ENCODE peak calls at places on chromosome 17, in ten cellular contexts. One of them, this sample, is unnamed.
A peak's percentile ranks its signal among the peaks of the same experiment; 100 is the strongest.

GRCh38 chr17:792277-792676 is 10.1 kb downstream of the MRM3 start:
- DNase-seq in cardiac muscle cell: no peak
- DNase-seq in keratinocyte: no peak
- DNase-seq in NCI-H2081: no peak
- DNase-seq in activated effector memory CD4-positive, alpha-beta T cell treated with Interleukin-2 at 50 U/mL for 16 hours: no peak
- DNase-seq in ascending aorta: no peak
- DNase-seq in left colon: no peak
- DNase-seq in neural crest cell: no peak
- DNase-seq in prostate gland: no peak
- DNase-seq in lower lobe of right lung: peak; percentile 11
- DNase-seq in this sample: no peak

GRCh38 chr17:78114831-78115723 is 13.5 kb downstream of the TMC6 start:
- DNase-seq in lower lobe of right lung: no peak
- DNase-seq in neural crest cell: no peak
- DNase-seq in NCI-H2081: no peak
- DNase-seq in activated effector memory CD4-positive, alpha-beta T cell treated with Interleukin-2 at 50 U/mL for 16 hours: no peak
- DNase-seq in cardiac muscle cell: no peak
- DNase-seq in left colon: no peak
- DNase-seq in ascending aorta: no peak
- DNase-seq in keratinocyte: no peak
- DNase-seq in prostate gland: peak; percentile 93
- DNase-seq in this sample: no peak

GRCh38 chr17:74987909-74988711 is 678 bp downstream of the CDR2L start:
- DNase-seq in lower lobe of right lung: peak; percentile 84
- DNase-seq in cardiac muscle cell: peak; percentile 73
- DNase-seq in NCI-H2081: peak; percentile 47
- DNase-seq in activated effector memory CD4-positive, alpha-beta T cell treated with Interleukin-2 at 50 U/mL for 16 hours: no peak
- DNase-seq in keratinocyte: no peak
- DNase-seq in ascending aorta: peak; percentile 94
- DNase-seq in neural crest cell: peak; percentile 49
- DNase-seq in prostate gland: peak; percentile 83
- DNase-seq in left colon: peak; percentile 81
- DNase-seq in this sample: no peak

GRCh38 chr17:74152591-74153455 is 50.7 kb upstream of the RPL38 start:
- DNase-seq in activated effector memory CD4-positive, alpha-beta T cell treated with Interleukin-2 at 50 U/mL for 16 hours: no peak
- DNase-seq in neural crest cell: no peak
- DNase-seq in left colon: no peak
- DNase-seq in keratinocyte: no peak
- DNase-seq in cardiac muscle cell: peak; percentile 49
- DNase-seq in NCI-H2081: no peak
- DNase-seq in ascending aorta: peak; percentile 52
- DNase-seq in lower lobe of right lung: no peak
- DNase-seq in prostate gland: no peak
- DNase-seq in this sample: no peak

GRCh38 chr17:74737299-74738050 is 419 bp downstream of the RAB37 start:
- DNase-seq in prostate gland: no peak
- DNase-seq in neural crest cell: no peak
- DNase-seq in keratinocyte: no peak
- DNase-seq in cardiac muscle cell: peak; percentile 55
- DNase-seq in ascending aorta: no peak
- DNase-seq in lower lobe of right lung: no peak
- DNase-seq in NCI-H2081: no peak
- DNase-seq in left colon: no peak
- DNase-seq in activated effector memory CD4-positive, alpha-beta T cell treated with Interleukin-2 at 50 U/mL for 16 hours: no peak
- DNase-seq in this sample: peak; percentile 66

GRCh38 chr17:16083223-16083622 is 83.6 kb downstream of the TTC19 start:
- DNase-seq in keratinocyte: no peak
- DNase-seq in ascending aorta: no peak
- DNase-seq in NCI-H2081: no peak
- DNase-seq in lower lobe of right lung: no peak
- DNase-seq in neural crest cell: no peak
- DNase-seq in activated effector memory CD4-positive, alpha-beta T cell treated with Interleukin-2 at 50 U/mL for 16 hours: no peak
- DNase-seq in left colon: no peak
- DNase-seq in prostate gland: no peak
- DNase-seq in cardiac muscle cell: no peak
- DNase-seq in this sample: no peak

GRCh38 chr17:67850991-67851631 is 25.8 kb downstream of the BPTF start:
- DNase-seq in prostate gland: no peak
- DNase-seq in NCI-H2081: no peak
- DNase-seq in left colon: no peak
- DNase-seq in activated effector memory CD4-positive, alpha-beta T cell treated with Interleukin-2 at 50 U/mL for 16 hours: no peak
- DNase-seq in cardiac muscle cell: no peak
- DNase-seq in keratinocyte: no peak
- DNase-seq in neural crest cell: no peak
- DNase-seq in lower lobe of right lung: no peak
- DNase-seq in ascending aorta: no peak
- DNase-seq in this sample: no peak

GRCh38 chr17:4900231-4901107 is 1.1 kb downstream of the C17orf107 start:
- DNase-seq in cardiac muscle cell: no peak
- DNase-seq in keratinocyte: no peak
- DNase-seq in NCI-H2081: no peak
- DNase-seq in neural crest cell: no peak
- DNase-seq in prostate gland: no peak
- DNase-seq in lower lobe of right lung: peak; percentile 71
- DNase-seq in ascending aorta: peak; percentile 76
- DNase-seq in activated effector memory CD4-positive, alpha-beta T cell treated with Interleukin-2 at 50 U/mL for 16 hours: peak; percentile 29
- DNase-seq in left colon: peak; percentile 53
- DNase-seq in this sample: no peak

GRCh38 chr17:17919169-17920107 is 52.8 kb downstream of the TOM1L2 start:
- DNase-seq in cardiac muscle cell: peak; percentile 79
- DNase-seq in activated effector memory CD4-positive, alpha-beta T cell treated with Interleukin-2 at 50 U/mL for 16 hours: peak; percentile 36
- DNase-seq in NCI-H2081: peak; percentile 52
- DNase-seq in lower lobe of right lung: peak; percentile 70
- DNase-seq in left colon: peak; percentile 77
- DNase-seq in neural crest cell: peak; percentile 68
- DNase-seq in prostate gland: peak; percentile 83
- DNase-seq in ascending aorta: peak; percentile 83
- DNase-seq in keratinocyte: no peak
- DNase-seq in this sample: peak; percentile 79

GRCh38 chr17:47698749-47699535 is 5.0 kb downstream of the TBKBP1 start:
- DNase-seq in ascending aorta: no peak
- DNase-seq in left colon: no peak
- DNase-seq in neural crest cell: peak; percentile 76
- DNase-seq in cardiac muscle cell: peak; percentile 76
- DNase-seq in keratinocyte: no peak
- DNase-seq in lower lobe of right lung: peak; percentile 75
- DNase-seq in activated effector memory CD4-positive, alpha-beta T cell treated with Interleukin-2 at 50 U/mL for 16 hours: peak; percentile 71
- DNase-seq in NCI-H2081: peak; percentile 50
- DNase-seq in prostate gland: peak; percentile 22
- DNase-seq in this sample: peak; percentile 91

GRCh38 chr17:63881935-63882601 is at the start of gene GH2:
- DNase-seq in lower lobe of right lung: no peak
- DNase-seq in NCI-H2081: peak; percentile 37
- DNase-seq in left colon: peak; percentile 32
- DNase-seq in prostate gland: peak; percentile 10
- DNase-seq in neural crest cell: peak; percentile 69
- DNase-seq in cardiac muscle cell: peak; percentile 52
- DNase-seq in ascending aorta: no peak
- DNase-seq in keratinocyte: no peak
- DNase-seq in activated effector memory CD4-positive, alpha-beta T cell treated with Interleukin-2 at 50 U/mL for 16 hours: peak; percentile 43
- DNase-seq in this sample: peak; percentile 80

GRCh38 chr17:77462553-77463497 is 322.1 kb downstream of the SEC14L1 start:
- DNase-seq in cardiac muscle cell: no peak
- DNase-seq in NCI-H2081: no peak
- DNase-seq in lower lobe of right lung: no peak
- DNase-seq in activated effector memory CD4-positive, alpha-beta T cell treated with Interleukin-2 at 50 U/mL for 16 hours: no peak
- DNase-seq in neural crest cell: no peak
- DNase-seq in keratinocyte: no peak
- DNase-seq in prostate gland: no peak
- DNase-seq in left colon: no peak
- DNase-seq in ascending aorta: no peak
- DNase-seq in this sample: no peak

GRCh38 chr17:44444735-44445105 is 55.3 kb upstream of the ITGA2B start:
- DNase-seq in left colon: no peak
- DNase-seq in prostate gland: no peak
- DNase-seq in keratinocyte: peak; percentile 21
- DNase-seq in ascending aorta: no peak
- DNase-seq in cardiac muscle cell: no peak
- DNase-seq in neural crest cell: no peak
- DNase-seq in lower lobe of right lung: no peak
- DNase-seq in NCI-H2081: no peak
- DNase-seq in activated effector memory CD4-positive, alpha-beta T cell treated with Interleukin-2 at 50 U/mL for 16 hours: no peak
- DNase-seq in this sample: no peak

GRCh38 chr17:83010323-83011200 is 68.8 kb upstream of the METRNL start:
- DNase-seq in neural crest cell: no peak
- DNase-seq in keratinocyte: no peak
- DNase-seq in left colon: no peak
- DNase-seq in lower lobe of right lung: no peak
- DNase-seq in activated effector memory CD4-positive, alpha-beta T cell treated with Interleukin-2 at 50 U/mL for 16 hours: no peak
- DNase-seq in prostate gland: no peak
- DNase-seq in ascending aorta: no peak
- DNase-seq in NCI-H2081: no peak
- DNase-seq in cardiac muscle cell: peak; percentile 58
- DNase-seq in this sample: no peak

GRCh38 chr17:39662551-39663339 is 2.4 kb upstream of the TCAP start:
- DNase-seq in NCI-H2081: peak; percentile 50
- DNase-seq in activated effector memory CD4-positive, alpha-beta T cell treated with Interleukin-2 at 50 U/mL for 16 hours: no peak
- DNase-seq in ascending aorta: no peak
- DNase-seq in neural crest cell: no peak
- DNase-seq in cardiac muscle cell: no peak
- DNase-seq in left colon: peak; percentile 78
- DNase-seq in lower lobe of right lung: no peak
- DNase-seq in prostate gland: peak; percentile 40
- DNase-seq in keratinocyte: no peak
- DNase-seq in this sample: no peak